ENCODE peak calls at places on chromosomes 6 and 20, in seven cellular contexts. P is H1, X is neuronal stem cell, U is H9, Y is mesendoderm, K is trophoblast cell, W is mesenchymal stem cell. D is an unnamed sample.

GRCh38 chr6:90940812-90941481 is 354.1 kb upstream of the MAP3K7 start:
- DNase-seq in P (no peak), X (peak), U (no peak), Y (peak), K (no peak), W (peak), D (peak)

GRCh38 chr6:150977276-150977675 is 111.8 kb downstream of the MTHFD1L start:
- DNase-seq in P (no peak), X (no peak), U (no peak), Y (no peak), K (no peak), W (no peak), D (no peak)

GRCh38 chr6:81515562-81516453 is 236.7 kb downstream of the TENT5A start:
- DNase-seq in P (no peak), X (no peak), U (no peak), Y (no peak), K (no peak), W (no peak), D (peak)

GRCh38 chr6:154622618-154623336 is 110.4 kb upstream of the SCAF8 start:
- DNase-seq in P (no peak), X (no peak), U (no peak), Y (no peak), K (no peak), W (no peak), D (no peak)

GRCh38 chr6:130796313-130796905 is 30.8 kb upstream of the SMLR1 start:
- DNase-seq in P (no peak), X (no peak), U (no peak), Y (peak), K (no peak), W (no peak), D (peak)

GRCh38 chr6:125432014-125432413 is 130.2 kb upstream of the HDDC2 start:
- DNase-seq in P (peak), X (no peak), U (peak), Y (no peak), K (no peak), W (no peak), D (no peak)

GRCh38 chr6:231779-232178 is 60.5 kb upstream of the DUSP22 start:
- DNase-seq in P (no peak), X (no peak), U (no peak), Y (no peak), K (no peak), W (no peak), D (no peak)

GRCh38 chr6:9851541-9852380 is 563.1 kb downstream of the TFAP2A start:
- DNase-seq in P (peak), X (no peak), U (peak), Y (peak), K (peak), W (peak), D (peak)

GRCh38 chr20:46709459-46710148 is at the start of gene SLC2A10:
- DNase-seq in P (no peak), X (peak), U (peak), Y (peak), K (no peak), W (peak), D (peak)

GRCh38 chr6:170136541-170137175 is 154.2 kb downstream of the DLL1 start:
- DNase-seq in P (no peak), X (no peak), U (peak), Y (no peak), K (no peak), W (no peak), D (no peak)
- H2AK5ac ChIP-seq in P (no peak), X (peak), U (no peak), Y (no peak), K (no peak), W (no peak), D (no peak)

GRCh38 chr6:2663123-2663522 is 87.6 kb downstream of the MYLK4 start:
- DNase-seq in P (no peak), X (no peak), U (no peak), Y (no peak), K (no peak), W (no peak), D (no peak)

GRCh38 chr6:2667617-2668016 is 83.1 kb downstream of the MYLK4 start:
- DNase-seq in P (no peak), X (no peak), U (no peak), Y (no peak), K (no peak), W (no peak), D (no peak)

GRCh38 chr6:2665169-2666070 is 85.3 kb downstream of the MYLK4 start:
- DNase-seq in P (no peak), X (no peak), U (no peak), Y (no peak), K (no peak), W (no peak), D (peak)

GRCh38 chr6:2669067-2669710 is 81.5 kb downstream of the MYLK4 start:
- DNase-seq in P (no peak), X (no peak), U (no peak), Y (no peak), K (no peak), W (no peak), D (no peak)

GRCh38 chr6:2666906-2667575 is 83.7 kb downstream of the MYLK4 start:
- DNase-seq in P (no peak), X (no peak), U (no peak), Y (no peak), K (no peak), W (no peak), D (no peak)
- H2AK5ac ChIP-seq in P (no peak), X (no peak), U (no peak), Y (no peak), K (no peak), W (no peak), D (no peak)

GRCh38 chr6:76124010-76124409 is 51.5 kb upstream of the IMPG1 start:
- DNase-seq in P (no peak), X (no peak), U (no peak), Y (no peak), K (no peak), W (no peak), D (no peak)

DNA sequence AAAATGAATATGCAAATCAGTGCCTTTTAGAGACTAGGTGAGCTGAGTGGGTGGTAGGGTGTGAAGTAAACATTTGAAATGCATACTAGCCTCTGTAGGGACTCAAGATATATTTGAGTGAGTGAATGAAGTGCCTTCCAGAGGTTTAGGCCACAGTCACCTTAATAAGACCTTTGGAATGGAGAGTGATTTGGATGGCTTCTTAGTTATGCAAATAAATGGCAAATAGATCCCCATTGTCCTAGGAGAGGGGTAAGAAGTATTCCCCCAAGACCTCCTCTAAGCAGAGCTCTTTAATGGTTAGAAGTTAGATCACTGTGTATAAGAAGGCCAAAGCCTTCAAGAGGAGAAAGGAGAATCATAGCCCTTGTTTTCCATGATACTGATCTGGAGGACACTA is 47.8 kb upstream of the IMPG1 start:
- DNase-seq in P (peak), X (no peak), U (peak), Y (no peak), K (no peak), W (no peak), D (no peak)
- H2AK5ac ChIP-seq in P (no peak), X (no peak), U (no peak), Y (no peak), K (no peak), W (no peak), D (no peak)

DNA sequence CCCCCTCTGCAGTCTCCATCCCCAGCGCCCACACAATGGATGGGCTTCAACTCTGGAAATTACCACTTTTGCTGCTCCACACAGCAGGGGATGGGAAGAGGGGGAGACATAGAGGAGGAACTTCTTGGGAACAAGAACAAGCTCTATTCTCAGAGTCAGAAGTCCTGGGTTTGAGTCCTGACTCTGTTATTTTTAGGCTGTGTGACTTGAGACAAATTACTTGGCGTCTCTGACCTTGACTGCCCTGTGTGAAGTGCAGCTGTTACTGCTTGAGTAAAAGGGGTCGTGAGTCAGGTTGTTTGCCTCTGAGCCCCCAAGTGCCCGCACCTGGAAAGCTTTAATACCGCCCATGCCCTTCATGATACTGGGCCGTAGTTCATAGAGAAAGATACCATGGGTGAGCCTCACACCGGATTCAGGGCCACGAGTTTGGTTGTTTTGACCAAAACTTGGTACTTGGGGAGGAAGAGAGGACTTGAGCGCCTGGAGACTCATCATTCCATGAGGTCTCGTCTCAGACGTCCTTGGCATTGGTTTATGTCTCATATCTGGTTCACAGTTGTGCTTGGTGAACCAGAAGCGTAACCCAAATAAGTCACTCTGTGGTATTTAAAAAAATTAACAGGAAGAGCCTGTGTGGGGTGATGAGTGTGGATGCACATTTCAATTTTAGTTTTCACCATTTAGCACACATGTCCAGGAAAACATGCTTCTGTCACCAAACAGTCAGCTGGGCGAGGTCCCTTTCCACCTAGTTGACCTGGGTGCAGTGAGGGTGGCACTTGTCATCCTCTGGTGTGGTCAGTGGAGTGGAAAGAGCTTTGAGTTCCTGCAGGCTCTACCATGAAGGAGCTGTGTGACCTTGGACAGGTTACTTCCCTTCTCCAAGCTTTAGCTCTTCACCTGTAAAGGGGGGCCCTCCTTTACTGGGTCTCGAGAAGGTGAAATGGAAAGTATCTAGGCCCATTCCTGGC is 75.6 kb downstream of the CDC5L start:
- DNase-seq in P (no peak), X (no peak), U (no peak), Y (no peak), K (no peak), W (no peak), D (no peak)
- H2AK5ac ChIP-seq in P (no peak), X (no peak), U (no peak), Y (no peak), K (no peak), W (peak), D (no peak)

GRCh38 chr6:149834513-149835481 is 29.4 kb downstream of the LRP11 start:
- DNase-seq in P (no peak), X (peak), U (peak), Y (peak), K (peak), W (peak), D (peak)
- H2AK5ac ChIP-seq in P (no peak), X (no peak), U (no peak), Y (no peak), K (no peak), W (no peak), D (no peak)

DNA sequence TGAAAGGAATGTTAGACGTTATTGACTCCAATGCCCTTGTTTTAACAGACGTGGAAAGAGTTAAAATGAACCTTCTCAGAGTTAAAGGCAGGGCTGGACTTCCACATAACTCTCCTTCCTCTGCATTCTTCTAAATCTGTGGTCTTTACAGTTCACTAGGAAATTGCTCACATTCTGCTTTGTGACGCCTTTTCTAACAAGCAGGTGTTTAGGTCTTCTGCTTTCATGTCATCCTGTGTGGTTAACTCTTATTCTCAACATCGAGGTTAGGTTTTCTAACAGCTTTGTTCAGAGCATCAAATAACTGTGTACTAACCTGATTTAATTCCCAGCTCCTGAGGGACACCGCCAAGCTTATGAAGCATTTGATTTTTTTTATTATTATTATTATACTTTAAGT is 81.3 kb upstream of the NT5E start:
- DNase-seq in P (no peak), X (no peak), U (no peak), Y (no peak), K (no peak), W (no peak), D (no peak)
- H2AK5ac ChIP-seq in P (no peak), X (no peak), U (no peak), Y (no peak), K (no peak), W (no peak), D (no peak)

GRCh38 chr6:106225581-106225980 is 100.0 kb downstream of the ATG5 start:
- DNase-seq in P (no peak), X (no peak), U (no peak), Y (no peak), K (no peak), W (no peak), D (no peak)
- H2AK5ac ChIP-seq in P (no peak), X (no peak), U (no peak), Y (no peak), K (no peak), W (no peak), D (no peak)

DNA sequence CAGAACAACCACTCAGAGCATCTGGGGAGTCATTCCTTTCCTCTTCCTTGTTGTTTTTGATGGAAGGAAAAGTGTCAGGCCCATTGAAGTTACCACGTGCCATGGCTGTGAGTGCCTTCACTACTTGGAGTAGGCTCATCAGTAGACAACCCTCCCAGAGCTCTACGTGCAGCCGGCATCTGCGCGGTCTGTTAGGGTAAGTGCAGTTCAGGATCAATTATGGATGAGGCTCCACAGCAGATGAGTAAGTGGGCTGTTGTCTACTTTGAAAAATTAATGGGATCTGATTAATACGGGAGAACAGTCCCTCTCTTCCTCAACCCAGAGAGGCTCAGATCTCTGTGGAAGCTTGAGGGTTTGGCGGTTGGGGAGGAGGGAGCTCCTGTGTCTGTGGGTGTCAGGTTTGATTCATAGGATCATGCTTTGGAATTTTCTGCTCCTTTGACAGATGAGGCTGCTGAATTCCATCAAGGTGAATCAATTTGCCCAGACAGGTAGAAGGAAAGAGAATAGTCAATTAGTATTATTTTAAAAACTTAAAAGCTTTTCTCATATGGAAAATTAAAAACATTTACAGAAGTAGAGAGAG is 93.8 kb upstream of the TOX2 start:
- DNase-seq in P (no peak), X (no peak), U (no peak), Y (no peak), K (no peak), W (no peak), D (no peak)
- H2AK5ac ChIP-seq in P (no peak), X (no peak), U (no peak), Y (no peak), K (no peak), W (no peak), D (no peak)

GRCh38 chr6:50128420-50129005 is 78.8 kb upstream of the DEFB112 start:
- DNase-seq in P (no peak), X (no peak), U (no peak), Y (peak), K (no peak), W (peak), D (peak)
- H2AK5ac ChIP-seq in P (no peak), X (no peak), U (no peak), Y (no peak), K (no peak), W (no peak), D (no peak)

DNA sequence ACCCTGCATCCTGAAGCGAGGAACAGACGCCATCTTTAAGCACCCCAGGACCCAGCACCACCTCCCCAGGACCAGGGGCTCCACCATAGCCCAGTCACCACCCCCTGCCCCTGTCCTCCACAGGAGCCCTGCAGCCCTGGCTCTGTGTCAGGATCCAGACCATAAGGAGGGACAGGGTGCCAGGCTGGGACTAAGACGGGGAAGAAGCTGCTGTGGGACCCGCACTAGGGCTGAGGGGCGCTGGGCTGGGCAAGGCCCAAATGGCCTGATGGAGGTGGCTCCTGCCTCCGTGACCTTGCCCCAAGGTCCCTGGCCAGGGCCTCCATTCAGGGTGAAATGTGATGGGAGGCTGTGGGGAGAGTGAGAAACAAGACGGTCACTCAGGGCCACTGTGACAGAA is 385.6 kb downstream of the TAF4 start:
- DNase-seq in P (no peak), X (no peak), U (no peak), Y (no peak), K (no peak), W (no peak), D (no peak)
- H2AK5ac ChIP-seq in P (no peak), X (peak), U (no peak), Y (no peak), K (no peak), W (no peak), D (no peak)

D was measured in IMR-90.